ENCODE peak calls at places on chromosomes 11 and 22, in eight cellular contexts. V, M, Q, P, A, C, W and K are unnamed samples.

GRCh38 chr11:80855975-80856524 is 1415.2 kb upstream of the TENM4 start:
- DNase-seq in V (no peak), M (no peak), Q (no peak), P (no peak), A (no peak), C (no peak), W (no peak), K (no peak)

GRCh38 chr11:65499713-65500261 is 942 bp downstream of the MALAT1 start:
- DNase-seq in V (no peak), M (no peak), Q (no peak), P (no peak), A (no peak), C (no peak), W (no peak), K (no peak)

GRCh38 chr22:44752285-44753188 is at the start of gene ARHGAP8:
- DNase-seq in V (no peak), M (no peak), Q (peak; percentile 38), P (no peak), A (peak; percentile 62), C (no peak), W (peak; percentile 87), K (no peak)

GRCh38 chr11:3736816-3737215 is 60.5 kb downstream of the NUP98 start:
- DNase-seq in V (no peak), M (no peak), Q (no peak), P (no peak), A (no peak), C (no peak), W (no peak), K (no peak)

GRCh38 chr11:117424781-117425180 is 97.1 kb downstream of the CEP164 start:
- DNase-seq in V (no peak), M (no peak), Q (no peak), P (no peak), A (peak; percentile 15), C (no peak), W (no peak), K (no peak)

GRCh38 chr11:1073261-1073724 is 1.4 kb upstream of the MUC2 start:
- DNase-seq in V (no peak), M (peak; percentile 17), Q (peak; percentile 60), P (peak; percentile 63), A (peak; percentile 87), C (peak; percentile 42), W (peak; percentile 85), K (no peak)

GRCh38 chr22:30370681-30371080 is 13.9 kb downstream of the CCDC157 start:
- DNase-seq in V (no peak), M (no peak), Q (no peak), P (no peak), A (no peak), C (no peak), W (no peak), K (no peak)

GRCh38 chr11:67691149-67691548 is 16.7 kb upstream of the ALDH3B2 start:
- DNase-seq in V (no peak), M (no peak), Q (no peak), P (no peak), A (no peak), C (no peak), W (no peak), K (no peak)

GRCh38 chr11:76025068-76025467 is 181.2 kb downstream of the WNT11 start:
- DNase-seq in V (no peak), M (no peak), Q (no peak), P (no peak), A (no peak), C (no peak), W (no peak), K (no peak)

GRCh38 chr11:71239581-71239980 is 12.8 kb downstream of the SHANK2 start:
- DNase-seq in V (no peak), M (no peak), Q (no peak), P (no peak), A (peak; percentile 38), C (no peak), W (peak; percentile 40), K (no peak)

GRCh38 chr11:39675171-39675570 is 1784.3 kb downstream of the LRRC4C start:
- DNase-seq in V (no peak), M (no peak), Q (no peak), P (no peak), A (no peak), C (no peak), W (no peak), K (no peak)

GRCh38 chr11:128607819-128608218 is 20.5 kb upstream of the ETS1 start:
- DNase-seq in V (no peak), M (no peak), Q (no peak), P (no peak), A (no peak), C (no peak), W (no peak), K (no peak)
- H3K4me1 ChIP-seq in V (peaks cover 21% of the 10 kb centered on the region), M (peaks cover 9% of the 10 kb centered on the region), Q (peaks cover 10% of the 10 kb centered on the region), P (no peaks in the 10 kb centered on the region), A (peaks cover 20% of the 10 kb centered on the region), C (peaks cover 53% of the 10 kb centered on the region), W (peaks cover 16% of the 10 kb centered on the region), K (no peaks in the 10 kb centered on the region)

DNA sequence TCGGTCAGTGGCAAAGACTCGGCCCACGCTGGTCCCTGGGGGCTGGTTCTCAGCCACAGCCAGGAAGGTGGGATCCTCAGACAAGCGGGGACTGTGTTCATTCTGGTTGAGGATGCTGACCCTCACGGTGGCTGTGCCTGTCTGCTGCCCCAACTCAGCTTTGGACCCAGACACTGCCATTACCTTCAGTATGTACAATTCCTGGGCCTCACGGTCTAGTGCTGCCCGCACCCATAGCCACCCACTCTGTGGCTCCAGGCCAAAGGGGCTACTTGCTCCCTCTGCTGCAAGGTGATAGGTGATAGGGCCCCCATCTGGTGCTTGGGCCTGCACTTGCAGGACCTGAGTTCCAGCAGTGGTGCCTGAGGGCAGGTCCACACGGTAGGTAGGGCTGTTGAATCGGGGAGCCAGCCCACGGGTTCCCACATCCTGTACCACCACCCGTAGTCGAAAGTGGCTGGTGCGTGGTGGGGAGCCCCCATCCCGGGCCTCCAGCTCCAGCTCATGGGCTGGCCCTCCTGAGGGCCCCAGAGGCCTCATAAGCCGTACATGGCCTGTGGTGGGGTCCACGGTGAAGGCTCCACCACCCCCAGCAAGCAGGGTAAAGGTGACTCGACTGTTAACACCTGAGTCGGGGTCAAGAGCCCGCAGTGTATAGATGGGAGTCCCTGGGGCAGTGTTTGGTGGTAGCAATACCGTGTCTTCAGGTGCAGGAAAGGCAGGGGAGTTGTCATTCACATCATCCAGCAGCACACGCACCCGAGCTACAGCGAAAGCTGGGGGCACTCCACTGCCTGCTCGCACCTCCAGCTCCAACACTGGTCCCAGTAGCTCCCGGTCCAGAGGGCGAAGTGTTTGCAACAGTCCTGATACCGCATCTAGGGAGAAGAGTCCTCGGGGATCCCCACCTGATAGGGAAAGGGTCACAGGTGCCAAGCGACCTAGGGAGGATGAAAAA is 13.2 kb upstream of the TPP1 start:
- DNase-seq in V (no peak), M (peak; percentile 11), Q (no peak), P (no peak), A (no peak), C (no peak), W (no peak), K (no peak)
- H3K4me1 ChIP-seq in V (no peaks in the 10 kb centered on the region), M (peaks cover 7% of the 10 kb centered on the region), Q (peaks cover 10% of the 10 kb centered on the region), P (no peaks in the 10 kb centered on the region), A (peaks cover 1% of the 10 kb centered on the region), C (peaks cover 56% of the 10 kb centered on the region), W (peaks cover 20% of the 10 kb centered on the region), K (no peaks in the 10 kb centered on the region)

GRCh38 chr11:126113515-126113957 is 50.9 kb upstream of the CDON start:
- DNase-seq in V (no peak), M (peak; percentile 91), Q (peak; percentile 90), P (peak; percentile 94), A (peak; percentile 94), C (peak; percentile 85), W (peak; percentile 90), K (peak; percentile 97)

GRCh38 chr11:126113963-126114362 is 51.3 kb upstream of the CDON start:
- DNase-seq in V (no peak), M (no peak), Q (no peak), P (no peak), A (no peak), C (no peak), W (no peak), K (no peak)

GRCh38 chr11:126115820-126116319 is 53.2 kb upstream of the CDON start:
- DNase-seq in V (no peak), M (peak; percentile 82), Q (peak; percentile 79), P (peak; percentile 74), A (peak; percentile 72), C (peak; percentile 60), W (peak; percentile 84), K (peak; percentile 88)

GRCh38 chr11:126115253-126115540 is 52.5 kb upstream of the CDON start:
- DNase-seq in V (no peak), M (peak; percentile 55), Q (peak; percentile 47), P (peak; percentile 84), A (no peak), C (peak; percentile 81), W (peak; percentile 83), K (no peak)

DNA sequence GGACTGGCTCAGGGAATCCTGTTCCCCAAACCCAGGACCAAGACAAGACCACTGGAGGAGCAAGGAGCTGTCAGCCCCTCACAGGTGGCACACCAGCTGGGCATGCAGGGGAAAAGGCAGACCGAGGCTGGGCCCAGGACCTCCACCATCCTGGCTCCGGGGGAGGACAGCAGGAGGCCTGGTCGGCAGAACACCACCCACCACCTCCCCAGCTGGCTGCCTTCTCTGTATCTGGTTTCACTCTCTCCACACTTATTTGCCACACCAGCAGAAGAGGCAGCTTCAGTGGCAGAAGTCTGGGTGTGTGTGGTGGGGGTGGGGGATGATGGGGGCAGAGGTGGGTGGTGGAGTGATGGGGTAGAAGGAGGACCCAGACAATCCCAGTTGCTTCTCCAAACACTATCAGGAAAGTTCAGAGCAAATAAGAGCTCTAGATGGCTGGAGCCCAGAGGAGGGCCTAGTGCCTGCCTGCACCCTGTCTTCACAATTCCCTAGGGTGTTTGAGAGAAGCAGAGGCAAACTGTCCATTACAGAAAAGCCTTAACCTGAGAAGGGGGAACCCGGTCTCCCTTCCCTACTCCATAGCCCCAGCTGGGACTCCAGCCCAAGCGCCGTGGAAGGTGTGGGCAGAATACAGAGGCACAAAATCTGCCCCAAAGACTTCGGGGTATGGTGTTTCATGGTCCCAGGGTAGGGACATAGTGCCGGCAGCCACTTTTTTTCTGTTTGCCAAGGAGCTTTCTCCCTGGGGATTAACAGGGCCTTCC is 52.0 kb upstream of the CDON start:
- DNase-seq in V (no peak), M (no peak), Q (no peak), P (no peak), A (no peak), C (no peak), W (no peak), K (no peak)
- H3K4me1 ChIP-seq in V (no peaks in the 10 kb centered on the region), M (peaks cover 26% of the 10 kb centered on the region), Q (peaks cover 22% of the 10 kb centered on the region), P (peaks cover 17% of the 10 kb centered on the region), A (no peaks in the 10 kb centered on the region), C (peaks cover 72% of the 10 kb centered on the region), W (peaks cover 20% of the 10 kb centered on the region), K (peaks cover 74% of the 10 kb centered on the region)

GRCh38 chr11:132886335-132886734 is 646.0 kb downstream of the OPCML start:
- DNase-seq in V (no peak), M (no peak), Q (no peak), P (no peak), A (no peak), C (no peak), W (no peak), K (no peak)

GRCh38 chr11:132883241-132883640 is 649.1 kb downstream of the OPCML start:
- DNase-seq in V (no peak), M (no peak), Q (no peak), P (no peak), A (no peak), C (no peak), W (no peak), K (no peak)

DNA sequence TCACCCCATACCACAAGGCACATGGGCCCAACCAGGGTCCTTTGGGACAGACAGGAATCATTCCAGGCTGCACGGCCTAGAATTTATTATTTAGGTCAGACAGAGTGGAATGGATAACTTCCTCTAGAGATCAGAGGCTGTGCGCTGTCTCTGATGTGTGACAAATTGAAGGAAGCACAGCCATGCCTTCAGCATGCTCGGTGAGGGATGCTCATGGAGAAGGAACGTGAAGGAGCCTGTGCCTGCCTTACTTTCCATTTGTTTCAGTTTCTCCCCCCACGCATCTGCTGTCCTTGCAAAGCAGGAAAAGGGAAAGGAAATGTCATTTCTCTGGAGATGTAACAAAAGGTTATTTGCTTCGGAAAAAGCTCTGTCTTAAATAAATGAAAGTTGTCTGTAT is 644.1 kb downstream of the OPCML start:
- DNase-seq in V (no peak), M (no peak), Q (no peak), P (no peak), A (no peak), C (no peak), W (no peak), K (no peak)
- H3K4me1 ChIP-seq in V (no peaks in the 10 kb centered on the region), M (no peaks in the 10 kb centered on the region), Q (peaks cover 3% of the 10 kb centered on the region), P (no peaks in the 10 kb centered on the region), A (no peaks in the 10 kb centered on the region), C (peaks cover 6% of the 10 kb centered on the region), W (no peaks in the 10 kb centered on the region), K (no peaks in the 10 kb centered on the region)